ENCODE peak calls at places on chromosome 12, in four cellular contexts. One of them, this sample, is unnamed.

GRCh38 chr12:132249747-132250478 is 79.5 kb downstream of the GALNT9 start:
- DNase-seq in K562: no peak
- DNase-seq in HepG2: no peak
- DNase-seq in GM12878: no peak
- DNase-seq in this sample: no peak

GRCh38 chr12:18868673-18869072 is 130.8 kb downstream of the CAPZA3 start:
- DNase-seq in K562: no peak
- DNase-seq in HepG2: no peak
- DNase-seq in GM12878: no peak
- DNase-seq in this sample: no peak

GRCh38 chr12:8655421-8655820 is 7.2 kb downstream of the MFAP5 start:
- DNase-seq in K562: no peak
- DNase-seq in HepG2: no peak
- DNase-seq in GM12878: no peak
- DNase-seq in this sample: no peak

GRCh38 chr12:102526701-102527100 is 46.3 kb upstream of the IGF1 start:
- DNase-seq in K562: no peak
- DNase-seq in HepG2: no peak
- DNase-seq in GM12878: no peak
- DNase-seq in this sample: no peak

GRCh38 chr12:104414581-104415305 is 42.0 kb upstream of the CHST11 start:
- DNase-seq in K562: no peak
- DNase-seq in HepG2: no peak
- DNase-seq in GM12878: no peak
- DNase-seq in this sample: no peak

GRCh38 chr12:104944252-104944651 is 13.8 kb downstream of the SLC41A2 start:
- DNase-seq in K562: no peak
- DNase-seq in HepG2: no peak
- DNase-seq in GM12878: no peak
- DNase-seq in this sample: no peak

GRCh38 chr12:50362671-50363070 is 33.7 kb downstream of the FAM186A start:
- DNase-seq in K562: no peak
- DNase-seq in HepG2: no peak
- DNase-seq in GM12878: no peak
- DNase-seq in this sample: no peak

GRCh38 chr12:30138483-30138882 is 354.7 kb upstream of the TMTC1 start:
- DNase-seq in K562: no peak
- DNase-seq in HepG2: no peak
- DNase-seq in GM12878: no peak
- DNase-seq in this sample: no peak

GRCh38 chr12:57894577-57895292 is 46.6 kb upstream of the ATP23 start:
- DNase-seq in K562: no peak
- DNase-seq in HepG2: no peak
- DNase-seq in GM12878: no peak
- DNase-seq in this sample: no peak

GRCh38 chr12:56517854-56518253 is 3.8 kb upstream of the RBMS2 start:
- DNase-seq in K562: no peak
- DNase-seq in HepG2: peak
- DNase-seq in GM12878: no peak
- DNase-seq in this sample: no peak

GRCh38 chr12:27936196-27936595 is 36.3 kb downstream of the PTHLH start:
- DNase-seq in K562: no peak
- DNase-seq in HepG2: no peak
- DNase-seq in GM12878: no peak
- DNase-seq in this sample: no peak

GRCh38 chr12:77104792-77105191 is 39.4 kb upstream of the E2F7 start:
- DNase-seq in K562: no peak
- DNase-seq in HepG2: no peak
- DNase-seq in GM12878: no peak
- DNase-seq in this sample: no peak

GRCh38 chr12:54222609-54223008 is 33.8 kb upstream of the SMUG1 start:
- DNase-seq in K562: no peak
- DNase-seq in HepG2: no peak
- DNase-seq in GM12878: no peak
- DNase-seq in this sample: no peak

GRCh38 chr12:113932411-113933196 is 33.5 kb downstream of the RBM19 start:
- DNase-seq in K562: peak
- DNase-seq in HepG2: peak
- DNase-seq in GM12878: no peak
- DNase-seq in this sample: no peak

GRCh38 chr12:39404000-39404399 is 38.9 kb downstream of the KIF21A start:
- DNase-seq in K562: no peak
- DNase-seq in HepG2: no peak
- DNase-seq in GM12878: no peak
- DNase-seq in this sample: no peak
- TF ChIP-seq TARDBP in K562: no peak
- TF ChIP-seq TARDBP in HepG2: no peak
- TF ChIP-seq TARDBP in GM12878: no peak
- TF ChIP-seq TARDBP in this sample: no peak

DNA sequence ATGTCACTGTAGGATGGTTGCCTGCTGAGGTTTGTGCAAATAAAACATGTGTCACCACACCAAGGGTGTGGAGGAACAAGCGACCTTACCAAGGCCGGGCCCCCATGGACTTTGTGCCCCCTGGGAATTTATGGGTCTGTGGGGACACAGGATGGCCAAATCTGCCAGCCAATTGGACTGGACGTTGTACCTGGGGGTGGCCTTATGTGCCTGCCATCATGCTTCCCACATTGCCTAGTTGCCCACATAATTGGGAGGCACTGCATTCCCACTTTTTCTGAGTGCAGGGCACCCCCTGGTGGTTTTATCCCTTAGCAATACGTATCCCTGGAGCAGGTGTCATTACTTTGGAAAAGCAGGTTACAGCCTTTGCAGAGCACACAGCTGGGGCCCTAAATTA is 92.6 kb upstream of the TMPO start:
- DNase-seq in K562: no peak
- DNase-seq in HepG2: peak
- DNase-seq in GM12878: no peak
- DNase-seq in this sample: no peak
- TF ChIP-seq FOXM1 in K562: no peak
- TF ChIP-seq FOXM1 in HepG2: no peak
- TF ChIP-seq FOXM1 in GM12878: no peak
- TF ChIP-seq FOXM1 in this sample: no peak

GRCh38 chr12:67647251-67647546 is 1.3 kb upstream of the DYRK2 start:
- DNase-seq in K562: no peak
- DNase-seq in HepG2: no peak
- DNase-seq in GM12878: no peak
- DNase-seq in this sample: peak
- TF ChIP-seq TARDBP in K562: no peak
- TF ChIP-seq TARDBP in HepG2: no peak
- TF ChIP-seq TARDBP in GM12878: no peak
- TF ChIP-seq TARDBP in this sample: no peak

GRCh38 chr12:75947171-75947723 is 84.3 kb downstream of the PHLDA1 start:
- DNase-seq in K562: no peak
- DNase-seq in HepG2: no peak
- DNase-seq in GM12878: no peak
- DNase-seq in this sample: no peak

GRCh38 chr12:75943730-75944096 is 87.9 kb downstream of the PHLDA1 start:
- DNase-seq in K562: no peak
- DNase-seq in HepG2: peak
- DNase-seq in GM12878: no peak
- DNase-seq in this sample: no peak

GRCh38 chr12:75945581-75945980 is 86.0 kb downstream of the PHLDA1 start:
- DNase-seq in K562: no peak
- DNase-seq in HepG2: no peak
- DNase-seq in GM12878: no peak
- DNase-seq in this sample: no peak

GRCh38 chr12:75944905-75945412 is 86.6 kb downstream of the PHLDA1 start:
- DNase-seq in K562: no peak
- DNase-seq in HepG2: no peak
- DNase-seq in GM12878: no peak
- DNase-seq in this sample: no peak

GRCh38 chr12:75944097-75944904 is 87.3 kb downstream of the PHLDA1 start:
- DNase-seq in K562: no peak
- DNase-seq in HepG2: peak
- DNase-seq in GM12878: peak
- DNase-seq in this sample: no peak
- TF ChIP-seq FOXM1 in K562: no peak
- TF ChIP-seq FOXM1 in HepG2: no peak
- TF ChIP-seq FOXM1 in GM12878: peak
- TF ChIP-seq FOXM1 in this sample: no peak

GRCh38 chr12:21823581-21823980 is 49.1 kb upstream of the KCNJ8 start:
- DNase-seq in K562: no peak
- DNase-seq in HepG2: no peak
- DNase-seq in GM12878: no peak
- DNase-seq in this sample: no peak
- TF ChIP-seq TARDBP in K562: no peak
- TF ChIP-seq TARDBP in HepG2: no peak
- TF ChIP-seq TARDBP in GM12878: no peak
- TF ChIP-seq TARDBP in this sample: no peak

GRCh38 chr12:16165506-16165905 is 112.0 kb downstream of the SLC15A5 start:
- DNase-seq in K562: no peak
- DNase-seq in HepG2: peak
- DNase-seq in GM12878: no peak
- DNase-seq in this sample: peak

GRCh38 chr12:16163891-16164290 is 113.6 kb downstream of the SLC15A5 start:
- DNase-seq in K562: no peak
- DNase-seq in HepG2: no peak
- DNase-seq in GM12878: no peak
- DNase-seq in this sample: no peak

GRCh38 chr12:16171348-16171747 is 106.1 kb downstream of the SLC15A5 start:
- DNase-seq in K562: no peak
- DNase-seq in HepG2: no peak
- DNase-seq in GM12878: no peak
- DNase-seq in this sample: no peak

GRCh38 chr12:16168078-16168477 is 109.4 kb downstream of the SLC15A5 start:
- DNase-seq in K562: no peak
- DNase-seq in HepG2: no peak
- DNase-seq in GM12878: no peak
- DNase-seq in this sample: no peak

DNA sequence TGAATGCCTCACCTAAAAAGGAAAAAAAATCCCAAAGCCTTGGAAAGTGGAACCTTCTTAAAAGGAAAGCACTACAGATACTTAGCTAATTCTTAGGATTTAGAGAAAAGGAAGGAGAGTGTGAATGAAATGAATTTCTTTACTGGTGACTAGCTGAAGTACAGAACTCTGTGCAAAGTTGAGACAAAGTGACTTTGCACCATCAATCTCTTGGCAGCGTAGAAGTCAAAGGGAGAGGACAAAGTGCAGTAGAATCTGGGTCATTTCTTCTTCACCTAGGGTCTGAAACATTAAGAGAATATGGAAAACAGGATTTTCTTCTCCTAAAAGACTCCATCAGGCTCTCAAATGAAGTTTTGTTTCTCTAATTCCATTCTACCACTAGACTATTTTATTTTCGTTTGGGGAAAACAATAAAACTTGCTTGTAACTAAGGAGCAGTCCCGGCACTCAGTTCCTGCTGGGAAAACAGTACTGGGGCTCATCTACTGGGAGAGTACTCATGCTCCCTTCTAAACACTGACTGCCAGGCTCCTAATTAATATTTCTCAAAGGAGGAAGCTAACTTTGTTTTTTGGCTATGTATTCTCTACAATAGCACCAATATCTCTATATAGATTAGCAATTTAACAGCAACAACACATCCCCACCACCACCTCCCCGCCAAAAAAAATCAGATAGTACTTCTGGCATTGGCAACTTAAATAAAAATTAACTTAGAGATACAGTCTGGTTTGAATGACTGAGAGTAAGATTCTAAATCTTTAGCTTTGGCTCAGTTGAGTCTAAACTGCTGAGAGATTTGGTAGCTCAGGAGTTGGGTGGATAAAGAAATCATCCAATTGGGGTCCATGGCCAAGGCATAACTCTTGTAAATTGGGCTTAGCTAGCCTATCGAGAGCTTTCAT is 110.7 kb downstream of the SLC15A5 start:
- DNase-seq in K562: no peak
- DNase-seq in HepG2: no peak
- DNase-seq in GM12878: no peak
- DNase-seq in this sample: no peak
- TF ChIP-seq FOXM1 in K562: no peak
- TF ChIP-seq FOXM1 in HepG2: no peak
- TF ChIP-seq FOXM1 in GM12878: no peak
- TF ChIP-seq FOXM1 in this sample: no peak

GRCh38 chr12:39402922-39403321 is 40.0 kb downstream of the KIF21A start:
- DNase-seq in K562: no peak
- DNase-seq in HepG2: no peak
- DNase-seq in GM12878: peak
- DNase-seq in this sample: no peak

GRCh38 chr12:39406257-39406656 is 36.7 kb downstream of the KIF21A start:
- DNase-seq in K562: no peak
- DNase-seq in HepG2: no peak
- DNase-seq in GM12878: no peak
- DNase-seq in this sample: no peak

GRCh38 chr12:39405580-39405979 is 37.3 kb downstream of the KIF21A start:
- DNase-seq in K562: no peak
- DNase-seq in HepG2: no peak
- DNase-seq in GM12878: peak
- DNase-seq in this sample: no peak

GRCh38 chr12:39403376-39403775 is 39.5 kb downstream of the KIF21A start:
- DNase-seq in K562: no peak
- DNase-seq in HepG2: no peak
- DNase-seq in GM12878: no peak
- DNase-seq in this sample: no peak

GRCh38 chr12:39401459-39401858 is 41.5 kb downstream of the KIF21A start:
- DNase-seq in K562: no peak
- DNase-seq in HepG2: no peak
- DNase-seq in GM12878: no peak
- DNase-seq in this sample: no peak
- TF ChIP-seq TARDBP in K562: no peak
- TF ChIP-seq TARDBP in HepG2: no peak
- TF ChIP-seq TARDBP in GM12878: no peak
- TF ChIP-seq TARDBP in this sample: no peak

GRCh38 chr12:81078469-81079196 is 754 bp downstream of the ACSS3 start:
- DNase-seq in K562: no peak
- DNase-seq in HepG2: peak
- DNase-seq in GM12878: no peak
- DNase-seq in this sample: peak
- TF ChIP-seq FOXM1 in K562: no peak
- TF ChIP-seq FOXM1 in HepG2: no peak
- TF ChIP-seq FOXM1 in GM12878: no peak
- TF ChIP-seq FOXM1 in this sample: no peak

DNA sequence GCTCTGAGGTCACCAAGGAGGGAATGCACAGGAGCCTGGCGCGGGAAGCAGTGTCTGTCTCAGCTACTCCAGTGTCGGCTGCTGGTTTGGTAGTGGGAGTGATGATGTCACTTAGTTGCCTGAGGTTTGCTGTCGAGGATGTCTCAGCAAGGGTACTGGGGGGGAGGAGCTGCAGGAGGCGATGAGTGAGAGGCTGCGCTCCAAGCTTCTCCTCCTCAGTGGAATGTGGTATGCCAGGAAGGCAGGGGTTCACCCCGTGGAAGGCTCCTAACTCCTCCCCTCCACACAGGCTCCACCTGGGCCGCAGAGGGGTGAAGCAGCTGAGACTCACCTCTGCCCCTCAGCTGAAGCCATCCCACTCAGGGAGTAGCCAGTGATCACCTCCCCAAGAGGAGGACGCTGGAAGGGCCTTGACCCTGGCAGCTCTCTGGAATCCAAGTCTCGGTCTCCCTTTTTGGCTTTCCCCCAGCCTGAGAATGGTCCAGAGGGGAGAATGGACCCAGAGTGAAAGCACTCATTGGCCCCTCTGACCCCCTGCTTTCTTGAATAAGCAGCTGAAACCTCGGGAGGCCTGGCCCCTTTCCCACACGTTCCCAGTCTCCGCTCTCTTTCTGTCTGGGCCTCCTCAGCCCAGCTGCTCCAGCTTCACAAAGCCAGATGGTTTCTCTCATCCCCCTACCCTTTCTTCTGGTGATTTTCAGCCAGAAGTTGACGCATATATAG is 178.9 kb upstream of the FKBP4 start:
- DNase-seq in K562: no peak
- DNase-seq in HepG2: no peak
- DNase-seq in GM12878: no peak
- DNase-seq in this sample: no peak
- TF ChIP-seq TARDBP in K562: no peak
- TF ChIP-seq TARDBP in HepG2: no peak
- TF ChIP-seq TARDBP in GM12878: no peak
- TF ChIP-seq TARDBP in this sample: no peak